ENCODE peak calls at places on chromosomes 3 and 15, in nine cellular contexts. T is gastrocnemius medialis; O is central memory CD4-positive, alpha-beta T cell; Z is T-helper 17 cell; R is activated T-cell treated with anti-CD3 and anti-CD28 coated beads for 4 hours; G is neural progenitor cell; H is body of pancreas; J is Ammon's horn; A is stimulated activated CD4-positive, alpha-beta T cell treated with anti-CD3 and anti-CD28 coated beads, Interleukin-4, amount 100 ng/mL, for 1 hour. P is an unnamed sample.

GRCh38 chr15:64699767-64700388 is 75.5 kb downstream of the RBPMS2 start:
- DNase-seq in T (peak; percentile 85), O (no peak), Z (no peak), R (no peak), G (peak; percentile 74), H (peak; percentile 47), J (peak; percentile 56), A (no peak), P (no peak)

GRCh38 chr3:48232734-48233133 is 8.2 kb upstream of the ZNF589 start:
- DNase-seq in T (peak; percentile 58), O (peak; percentile 25), Z (peak; percentile 12), R (peak; percentile 36), G (peak; percentile 86), H (peak; percentile 90), J (peak; percentile 90), A (peak; percentile 61), P (no peak)

GRCh38 chr15:81852826-81853225 is 193.0 kb downstream of the MEX3B start:
- DNase-seq in T (no peak), O (no peak), Z (no peak), R (no peak), G (no peak), H (no peak), J (no peak), A (no peak), P (no peak)

GRCh38 chr3:108062051-108062450 is 28.8 kb downstream of the CD47 start:
- DNase-seq in T (no peak), O (no peak), Z (no peak), R (no peak), G (no peak), H (peak; percentile 4), J (peak; percentile 24), A (no peak), P (no peak)

GRCh38 chr3:141050913-141051632 is at the start of gene SPSB4:
- DNase-seq in T (peak; percentile 72), O (no peak), Z (no peak), R (no peak), G (peak; percentile 97), H (peak; percentile 91), J (no peak), A (peak; percentile 13), P (peak; percentile 52)

GRCh38 chr15:81027200-81027599 is 26.5 kb downstream of the TLNRD1 start:
- DNase-seq in T (no peak), O (no peak), Z (no peak), R (no peak), G (no peak), H (no peak), J (no peak), A (no peak), P (no peak)

GRCh38 chr3:10855871-10856662 is 40.0 kb downstream of the SLC6A11 start:
- DNase-seq in T (no peak), O (no peak), Z (no peak), R (no peak), G (peak; percentile 44), H (no peak), J (no peak), A (no peak), P (no peak)

GRCh38 chr15:99493461-99493860 is 72.3 kb upstream of the MEF2A start:
- DNase-seq in T (no peak), O (no peak), Z (no peak), R (no peak), G (no peak), H (no peak), J (no peak), A (no peak), P (no peak)

GRCh38 chr15:40333922-40334492 is 6.7 kb downstream of the CCDC9B start:
- DNase-seq in T (peak; percentile 52), O (peak; percentile 17), Z (no peak), R (no peak), G (no peak), H (peak; percentile 78), J (peak; percentile 86), A (peak; percentile 31), P (no peak)